ENCODE peak calls at places on chromosomes 16 and 17, in six cellular contexts. G is GM23248, Q is right atrium auricular region, T is gastrocnemius medialis, A is Peyer's patch, U is PC-3. S is an unnamed sample.

GRCh38 chr17:18224428-18225120 is 861 bp upstream of the LLGL1 start:
- DNase-seq in T (no peak), Q (peak; percentile 63), G (no peak), U (no peak), A (no peak), S (peak; percentile 55)

GRCh38 chr17:37488607-37489196 is 989 bp upstream of the DUSP14 start:
- DNase-seq in G (peak; percentile 99), T (peak; percentile 92), A (peak; percentile 90), Q (peak; percentile 87), U (peak; percentile 96), S (peak; percentile 84)

GRCh38 chr17:46770818-46771600 is 47.5 kb downstream of the WNT3 start:
- DNase-seq in A (peak; percentile 72), G (peak; percentile 83), T (no peak), U (peak; percentile 84), Q (no peak), S (peak; percentile 70)

GRCh38 chr17:7884581-7885356 is 3.8 kb upstream of the CHD3 start:
- DNase-seq in T (no peak), G (peak; percentile 43), A (peak; percentile 50), Q (no peak), U (no peak), S (peak; percentile 61)

GRCh38 chr16:27365142-27366089 is 36.6 kb upstream of the IL21R start:
- DNase-seq in A (no peak), U (peak; percentile 90), T (no peak), G (peak; percentile 65), Q (no peak), S (no peak)

GRCh38 chr17:15171433-15172047 is 93.6 kb downstream of the PMP22 start:
- DNase-seq in A (peak; percentile 63), G (peak; percentile 87), Q (peak; percentile 74), T (peak; percentile 9), U (peak; percentile 83), S (peak; percentile 59)

GRCh38 chr17:45764479-45764878 is 19.6 kb upstream of the CRHR1 start:
- DNase-seq in A (no peak), Q (no peak), U (no peak), T (no peak), G (no peak), S (no peak)

GRCh38 chr16:58456193-58456592 is 43.8 kb upstream of the NDRG4 start:
- DNase-seq in A (no peak), Q (no peak), G (no peak), T (no peak), U (no peak), S (no peak)

GRCh38 chr16:17105239-17105721 is 365.5 kb downstream of the XYLT1 start:
- DNase-seq in U (no peak), G (no peak), Q (no peak), A (no peak), T (no peak), S (no peak)

GRCh38 chr16:12057276-12057675 is 80.7 kb downstream of the SNX29 start:
- DNase-seq in U (no peak), Q (no peak), G (peak; percentile 82), A (peak; percentile 47), T (no peak), S (no peak)

GRCh38 chr16:50265260-50265659 is 1.1 kb upstream of the ADCY7 start:
- DNase-seq in G (peak; percentile 28), Q (no peak), A (peak; percentile 73), T (no peak), U (peak; percentile 21), S (peak; percentile 52)

GRCh38 chr16:67216612-67217490 is 10.1 kb upstream of the TMEM208 start:
- DNase-seq in Q (peak; percentile 83), T (no peak), U (no peak), A (no peak), G (peak; percentile 22), S (no peak)

DNA sequence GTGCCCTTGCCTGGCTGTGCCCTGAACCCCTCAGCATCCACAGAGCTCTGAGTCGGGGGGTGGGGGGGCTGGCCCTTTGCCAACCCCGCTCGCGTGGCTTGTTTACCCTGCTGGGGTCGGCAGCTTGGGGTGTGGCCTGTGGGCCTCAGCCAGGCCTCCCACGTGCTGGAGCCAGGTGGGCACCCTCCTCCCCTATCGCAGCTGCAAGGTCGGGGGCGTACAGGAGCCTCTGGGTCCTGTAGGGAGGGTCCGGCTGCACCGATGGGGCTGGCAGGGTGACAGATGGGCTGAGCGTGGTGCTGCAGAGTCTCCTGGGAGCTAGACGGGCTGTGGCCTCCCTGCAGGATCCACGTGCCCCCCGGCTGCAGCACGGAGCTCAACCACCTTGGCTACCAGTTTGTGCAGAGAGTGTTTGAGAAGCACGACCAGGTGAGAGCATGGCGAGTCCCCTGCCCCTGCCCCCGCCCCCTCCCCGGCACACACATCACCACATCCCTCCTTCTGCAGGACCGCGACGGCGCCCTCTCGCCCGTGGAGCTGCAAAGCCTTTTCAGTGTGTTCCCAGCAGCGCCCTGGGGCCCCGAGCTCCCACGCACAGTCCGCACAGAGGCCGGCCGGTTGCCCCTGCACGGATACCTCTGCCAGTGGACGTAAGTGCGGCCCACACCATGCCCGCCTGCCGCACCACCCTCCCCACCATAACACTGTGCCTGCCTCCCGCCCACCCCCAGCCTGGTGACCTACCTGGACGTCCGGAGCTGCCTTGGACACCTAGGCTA is 3.6 kb downstream of the RHOT2 start:
- DNase-seq in A (no peak), U (no peak), T (no peak), Q (no peak), G (no peak), S (no peak)
- H3K4me1 ChIP-seq in A (peaks cover 12% of the 10 kb centered on the region), U (no peaks in the 10 kb centered on the region), T (peaks cover 18% of the 10 kb centered on the region), Q (peaks cover 47% of the 10 kb centered on the region), G (no peaks in the 10 kb centered on the region), S (peaks cover 24% of the 10 kb centered on the region)

GRCh38 chr17:82878545-82878944 is 38.7 kb upstream of the ZNF750 start:
- DNase-seq in T (no peak), U (no peak), Q (no peak), A (no peak), G (no peak), S (no peak)
- H3K4me1 ChIP-seq in T (peaks cover 25% of the 10 kb centered on the region), U (peaks cover 27% of the 10 kb centered on the region), Q (peaks cover 37% of the 10 kb centered on the region), A (peaks cover 3% of the 10 kb centered on the region), G (peaks cover 13% of the 10 kb centered on the region), S (peaks cover 13% of the 10 kb centered on the region)

GRCh38 chr16:4866586-4866985 is 19.3 kb downstream of the UBN1 start:
- DNase-seq in T (no peak), A (peak; percentile 42), G (no peak), Q (no peak), U (no peak), S (no peak)
- H3K4me1 ChIP-seq in T (peaks cover 37% of the 10 kb centered on the region), A (no peaks in the 10 kb centered on the region), G (no peaks in the 10 kb centered on the region), Q (peaks cover 25% of the 10 kb centered on the region), U (peaks cover 14% of the 10 kb centered on the region), S (no peaks in the 10 kb centered on the region)

GRCh38 chr16:4520913-4521312 is 17.7 kb downstream of the CDIP1 start:
- DNase-seq in U (no peak), Q (no peak), G (no peak), A (no peak), T (no peak), S (no peak)

GRCh38 chr16:4521971-4522623 is 16.5 kb downstream of the CDIP1 start:
- DNase-seq in A (no peak), Q (no peak), G (no peak), U (no peak), T (no peak), S (peak; percentile 23)

GRCh38 chr16:4517812-4518211 is 20.8 kb downstream of the CDIP1 start:
- DNase-seq in Q (no peak), G (peak; percentile 44), T (no peak), U (peak; percentile 22), A (no peak), S (no peak)

GRCh38 chr16:4518281-4518680 is 20.3 kb downstream of the CDIP1 start:
- DNase-seq in A (no peak), T (no peak), U (no peak), G (no peak), Q (no peak), S (no peak)

DNA sequence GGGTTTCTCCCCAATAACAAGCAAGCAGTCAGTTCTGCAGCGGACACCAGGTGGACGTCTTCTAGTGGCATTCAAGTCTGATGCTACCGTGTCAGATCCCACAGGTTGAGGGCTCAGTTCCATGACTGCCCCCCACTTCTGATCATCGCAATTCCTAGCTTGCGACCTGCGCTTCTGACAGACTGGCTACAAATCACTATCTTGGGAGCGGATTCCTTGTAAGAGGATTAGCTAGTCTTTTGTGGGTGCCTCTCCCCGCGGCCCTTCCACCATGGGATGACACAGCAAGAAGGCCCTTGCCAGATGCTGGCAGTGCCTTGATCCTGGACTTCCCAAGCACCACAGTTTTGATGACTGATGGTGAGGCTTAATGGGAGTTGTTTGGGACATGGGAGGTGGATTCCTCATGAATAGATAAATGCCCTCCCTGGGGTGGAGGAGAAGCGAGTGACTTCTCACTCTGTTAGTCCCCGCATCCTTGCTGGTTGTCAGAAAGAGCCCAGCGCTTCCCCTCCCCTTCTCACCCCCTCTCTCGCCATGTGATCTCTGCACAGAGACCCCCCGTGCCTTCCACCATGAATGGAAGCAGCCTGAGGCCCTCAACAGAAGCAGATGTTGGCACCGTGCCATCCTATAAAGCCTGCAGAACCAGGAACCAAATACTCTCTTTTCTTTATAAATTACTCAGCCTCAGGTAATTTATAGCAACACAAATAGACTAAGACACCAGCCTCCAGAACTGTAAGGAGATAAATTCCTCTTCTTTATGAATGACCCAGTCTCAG is 19.1 kb downstream of the CDIP1 start:
- DNase-seq in A (no peak), U (no peak), G (no peak), T (no peak), Q (no peak), S (no peak)
- H3K4me1 ChIP-seq in A (peaks cover 4% of the 10 kb centered on the region), U (no peaks in the 10 kb centered on the region), G (no peaks in the 10 kb centered on the region), T (peaks cover 35% of the 10 kb centered on the region), Q (peaks cover 44% of the 10 kb centered on the region), S (no peaks in the 10 kb centered on the region)

GRCh38 chr17:6496116-6496481 is 51.8 kb downstream of the PIMREG start:
- DNase-seq in A (peak; percentile 33), G (no peak), T (no peak), U (no peak), Q (no peak), S (no peak)

GRCh38 chr17:6496636-6497441 is 52.6 kb downstream of the PIMREG start:
- DNase-seq in U (no peak), T (no peak), A (peak; percentile 25), Q (no peak), G (peak; percentile 28), S (no peak)

GRCh38 chr17:6497496-6498221 is 53.4 kb downstream of the PIMREG start:
- DNase-seq in U (no peak), A (peak; percentile 25), T (no peak), G (no peak), Q (no peak), S (no peak)

GRCh38 chr17:6494239-6494941 is 50.1 kb downstream of the PIMREG start:
- DNase-seq in A (peak; percentile 10), G (no peak), Q (no peak), U (no peak), T (no peak), S (peak; percentile 55)

DNA sequence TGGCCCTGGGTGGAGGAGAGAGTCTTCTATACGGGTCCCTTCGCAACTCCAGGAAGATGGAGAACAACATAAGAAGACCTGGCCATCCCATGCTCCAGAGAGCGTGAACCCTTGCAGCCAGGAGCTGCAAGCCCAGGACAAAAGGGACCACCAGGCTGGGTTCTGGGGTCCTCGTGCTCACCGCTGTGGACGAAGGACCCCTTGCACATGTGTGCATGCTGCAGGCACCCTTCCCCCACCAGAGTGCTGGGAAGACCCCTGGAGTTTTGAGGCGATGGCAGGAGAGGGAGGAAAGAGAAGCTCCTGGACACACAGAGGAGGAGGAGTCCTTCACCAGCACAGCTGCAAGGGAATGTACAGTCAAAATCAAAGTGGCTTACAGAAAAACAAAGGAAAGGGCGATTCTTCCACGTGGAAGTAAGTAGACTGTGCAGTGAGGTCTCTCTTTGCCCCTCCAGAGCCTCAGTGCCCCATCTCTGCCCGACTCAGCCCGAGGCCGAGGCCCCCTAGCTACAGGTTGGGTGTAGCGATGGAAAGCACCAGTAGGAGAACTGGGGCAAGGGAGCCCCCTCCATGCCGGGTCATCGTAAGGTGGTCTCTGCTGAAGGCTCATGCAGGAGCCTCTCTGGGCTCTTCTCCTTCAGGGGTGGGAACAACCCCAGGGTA is 51.3 kb downstream of the PIMREG start:
- DNase-seq in Q (no peak), G (no peak), U (no peak), T (no peak), A (peak; percentile 15), S (peak; percentile 34)
- H3K4me1 ChIP-seq in Q (peaks cover 13% of the 10 kb centered on the region), G (no peaks in the 10 kb centered on the region), U (no peaks in the 10 kb centered on the region), T (peaks cover 8% of the 10 kb centered on the region), A (no peaks in the 10 kb centered on the region), S (peaks cover 13% of the 10 kb centered on the region)

S was measured in mucosa of descending colon.